ENCODE peak calls at places on chromosomes 4 and X, in seven cellular contexts. T, G, N, L, A, M and Q are unnamed samples.

GRCh38 chr4:54658321-54659093 is 750 bp downstream of the KIT start:
- DNase-seq in T (peak), G (no peak), N (peak), L (peak), A (peak), M (no peak), Q (peak)

GRCh38 chrX:39244146-39244545 is 442.9 kb downstream of the MID1IP1 start:
- DNase-seq in T (no peak), G (no peak), N (no peak), L (no peak), A (no peak), M (no peak), Q (no peak)

GRCh38 chr4:15352508-15352907 is 75.3 kb upstream of the C1QTNF7 start:
- DNase-seq in T (no peak), G (no peak), N (no peak), L (no peak), A (no peak), M (no peak), Q (no peak)

GRCh38 chr4:186037692-186038658 is 31.0 kb upstream of the TLR3 start:
- DNase-seq in T (peak), G (no peak), N (peak), L (peak), A (peak), M (peak), Q (peak)

GRCh38 chr4:176814770-176815169 is 22.0 kb upstream of the VEGFC start:
- DNase-seq in T (no peak), G (no peak), N (no peak), L (no peak), A (no peak), M (no peak), Q (no peak)

GRCh38 chr4:89737888-89738287 is 99.1 kb downstream of the SNCA start:
- DNase-seq in T (peak), G (no peak), N (peak), L (no peak), A (peak), M (peak), Q (peak)

GRCh38 chrX:39818071-39818470 is 279.7 kb downstream of the BCOR start:
- DNase-seq in T (peak), G (no peak), N (no peak), L (no peak), A (no peak), M (no peak), Q (no peak)

GRCh38 chr4:165505991-165506779 is 127.4 kb downstream of the CPE start:
- DNase-seq in T (no peak), G (no peak), N (peak), L (no peak), A (no peak), M (no peak), Q (no peak)

GRCh38 chrX:136585960-136586359 is 53.9 kb downstream of the VGLL1 start:
- DNase-seq in T (no peak), G (no peak), N (no peak), L (no peak), A (no peak), M (no peak), Q (no peak)

GRCh38 chr4:101458473-101458872 is 111.1 kb upstream of the PPP3CA start:
- DNase-seq in T (no peak), G (no peak), N (no peak), L (no peak), A (no peak), M (no peak), Q (no peak)

GRCh38 chrX:96982159-96982558 is 98.5 kb downstream of the RPA4 start:
- DNase-seq in T (no peak), G (no peak), N (no peak), L (no peak), A (no peak), M (no peak), Q (no peak)

GRCh38 chrX:69153060-69153730 is 12.1 kb downstream of the PJA1 start:
- DNase-seq in T (no peak), G (no peak), N (no peak), L (peak), A (no peak), M (no peak), Q (no peak)

GRCh38 chr4:80694178-80694577 is 336.3 kb upstream of the BMP3 start:
- DNase-seq in T (no peak), G (no peak), N (no peak), L (no peak), A (no peak), M (no peak), Q (no peak)

GRCh38 chrX:23902419-23902818 is 5.3 kb downstream of the APOO start:
- DNase-seq in T (peak), G (no peak), N (peak), L (no peak), A (peak), M (peak), Q (no peak)

GRCh38 chr4:172707622-172708021 is 461.0 kb upstream of the GALNT7 start:
- DNase-seq in T (no peak), G (no peak), N (no peak), L (no peak), A (no peak), M (no peak), Q (no peak)

GRCh38 chrX:131746491-131746968 is 202.7 kb downstream of the OR13H1 start:
- DNase-seq in T (no peak), G (peak), N (peak), L (no peak), A (no peak), M (peak), Q (no peak)

GRCh38 chr4:33425916-33426315 is 2705.7 kb downstream of the PCDH7 start:
- DNase-seq in T (no peak), G (no peak), N (no peak), L (no peak), A (no peak), M (no peak), Q (no peak)

GRCh38 chrX:3699841-3700381 is 13.5 kb downstream of the PRKX start:
- DNase-seq in T (no peak), G (no peak), N (no peak), L (no peak), A (no peak), M (no peak), Q (no peak)

GRCh38 chrX:122440832-122441231 is 743.2 kb upstream of the GRIA3 start:
- DNase-seq in T (no peak), G (no peak), N (no peak), L (no peak), A (no peak), M (no peak), Q (no peak)

GRCh38 chr4:138789796-138790195 is 225.8 kb upstream of the NOCT start:
- DNase-seq in T (no peak), G (no peak), N (no peak), L (no peak), A (peak), M (no peak), Q (no peak)

GRCh38 chr4:20248155-20248558 is 3.5 kb upstream of the SLIT2 start:
- DNase-seq in T (peak), G (no peak), N (peak), L (no peak), A (peak), M (no peak), Q (no peak)

GRCh38 chrX:9471571-9471985 is 6.7 kb downstream of the TBL1X start:
- DNase-seq in T (no peak), G (no peak), N (no peak), L (no peak), A (peak), M (no peak), Q (no peak)

GRCh38 chr4:38980903-38981676 is 51.1 kb downstream of the TMEM156 start:
- DNase-seq in T (no peak), G (no peak), N (peak), L (no peak), A (no peak), M (no peak), Q (no peak)